ENCODE peak calls at places on chromosomes 5 and 9, in five cellular contexts. One of them, this sample, is unnamed. For H3K36me3, the result is how much of the 10 kb centered on the place peaks cover.

GRCh38 chr5:32505718-32506117 is 61.2 kb upstream of the ZFR start:
- DNase-seq in hepatocyte: peak
- DNase-seq in HCT116: no peak
- DNase-seq in kidney epithelial cell: no peak
- DNase-seq in ovary: no peak
- DNase-seq in this sample: peak

GRCh38 chr5:108858959-108859358 is 111.3 kb downstream of the FER start:
- DNase-seq in hepatocyte: no peak
- DNase-seq in HCT116: no peak
- DNase-seq in kidney epithelial cell: no peak
- DNase-seq in ovary: no peak
- DNase-seq in this sample: peak

GRCh38 chr5:153900703-153901395 is 137.9 kb downstream of the FAM114A2 start:
- DNase-seq in hepatocyte: no peak
- DNase-seq in HCT116: no peak
- DNase-seq in kidney epithelial cell: no peak
- DNase-seq in ovary: no peak
- DNase-seq in this sample: peak

GRCh38 chr5:157505496-157505895 is 45.5 kb downstream of the NIPAL4 start:
- DNase-seq in hepatocyte: no peak
- DNase-seq in HCT116: no peak
- DNase-seq in kidney epithelial cell: no peak
- DNase-seq in ovary: no peak
- DNase-seq in this sample: no peak

GRCh38 chr5:134427540-134428041 is 15.9 kb upstream of the CDKN2AIPNL start:
- DNase-seq in hepatocyte: no peak
- DNase-seq in HCT116: no peak
- DNase-seq in kidney epithelial cell: no peak
- DNase-seq in ovary: no peak
- DNase-seq in this sample: no peak

GRCh38 chr5:178438746-178439260 is 151.4 kb downstream of the COL23A1 start:
- DNase-seq in hepatocyte: no peak
- DNase-seq in HCT116: no peak
- DNase-seq in kidney epithelial cell: no peak
- DNase-seq in ovary: no peak
- DNase-seq in this sample: peak

GRCh38 chr5:154110781-154111180 is 72.0 kb downstream of the MFAP3 start:
- DNase-seq in hepatocyte: no peak
- DNase-seq in HCT116: no peak
- DNase-seq in kidney epithelial cell: no peak
- DNase-seq in ovary: no peak
- DNase-seq in this sample: peak

GRCh38 chr5:141945511-141946024 is 12.4 kb downstream of the PCDH12 start:
- DNase-seq in hepatocyte: no peak
- DNase-seq in HCT116: no peak
- DNase-seq in kidney epithelial cell: no peak
- DNase-seq in ovary: no peak
- DNase-seq in this sample: no peak

GRCh38 chr5:26553079-26553478 is 485.3 kb downstream of the CDH9 start:
- DNase-seq in hepatocyte: no peak
- DNase-seq in HCT116: no peak
- DNase-seq in kidney epithelial cell: peak
- DNase-seq in ovary: no peak
- DNase-seq in this sample: peak

GRCh38 chr9:4714266-4715016 is 26.6 kb downstream of the AK3 start:
- DNase-seq in hepatocyte: no peak
- DNase-seq in HCT116: no peak
- DNase-seq in kidney epithelial cell: no peak
- DNase-seq in ovary: no peak
- DNase-seq in this sample: no peak

GRCh38 chr9:96661711-96662110 is 6.6 kb upstream of the PRXL2C start:
- DNase-seq in hepatocyte: no peak
- DNase-seq in HCT116: no peak
- DNase-seq in kidney epithelial cell: no peak
- DNase-seq in ovary: no peak
- DNase-seq in this sample: no peak

GRCh38 chr9:132879443-132880310 is 979 bp downstream of the SPACA9 start:
- DNase-seq in hepatocyte: no peak
- DNase-seq in HCT116: no peak
- DNase-seq in kidney epithelial cell: no peak
- DNase-seq in ovary: no peak
- DNase-seq in this sample: no peak

GRCh38 chr5:61783481-61783880 is 451.4 kb downstream of the ZSWIM6 start:
- DNase-seq in hepatocyte: no peak
- DNase-seq in HCT116: no peak
- DNase-seq in kidney epithelial cell: no peak
- DNase-seq in ovary: no peak
- DNase-seq in this sample: no peak

GRCh38 chr9:75454043-75454442 is 365.7 kb downstream of the OSTF1 start:
- DNase-seq in hepatocyte: peak
- DNase-seq in HCT116: no peak
- DNase-seq in kidney epithelial cell: no peak
- DNase-seq in ovary: no peak
- DNase-seq in this sample: no peak

GRCh38 chr5:23740029-23740428 is 232.6 kb downstream of the PRDM9 start:
- DNase-seq in hepatocyte: no peak
- DNase-seq in HCT116: no peak
- DNase-seq in kidney epithelial cell: no peak
- DNase-seq in ovary: no peak
- DNase-seq in this sample: peak

GRCh38 chr5:75010838-75011237 is 41.5 kb downstream of the GCNT4 start:
- DNase-seq in hepatocyte: no peak
- DNase-seq in HCT116: no peak
- DNase-seq in kidney epithelial cell: no peak
- DNase-seq in ovary: no peak
- DNase-seq in this sample: no peak

GRCh38 chr5:68873198-68873597 is 220.6 kb upstream of the SLC30A5 start:
- DNase-seq in hepatocyte: no peak
- DNase-seq in HCT116: no peak
- DNase-seq in kidney epithelial cell: no peak
- DNase-seq in ovary: no peak
- DNase-seq in this sample: no peak

GRCh38 chr9:131382850-131383729 is 10.8 kb upstream of the PRRC2B start:
- DNase-seq in hepatocyte: peak
- DNase-seq in HCT116: no peak
- DNase-seq in kidney epithelial cell: peak
- DNase-seq in ovary: peak
- DNase-seq in this sample: peak

GRCh38 chr9:115941561-115942315 is 211.9 kb upstream of the PAPPA start:
- DNase-seq in hepatocyte: no peak
- DNase-seq in HCT116: no peak
- DNase-seq in kidney epithelial cell: no peak
- DNase-seq in ovary: no peak
- DNase-seq in this sample: peak

GRCh38 chr9:117687532-117687931 is 16.7 kb upstream of the TLR4 start:
- DNase-seq in hepatocyte: no peak
- DNase-seq in HCT116: no peak
- DNase-seq in kidney epithelial cell: no peak
- DNase-seq in ovary: no peak
- DNase-seq in this sample: no peak

GRCh38 chr5:80554646-80555045 is 15.4 kb downstream of the ANKRD34B start:
- DNase-seq in hepatocyte: no peak
- DNase-seq in HCT116: no peak
- DNase-seq in kidney epithelial cell: no peak
- DNase-seq in ovary: no peak
- DNase-seq in this sample: no peak

GRCh38 chr5:7916171-7916804 is 47.3 kb downstream of the MTRR start:
- DNase-seq in hepatocyte: no peak
- DNase-seq in HCT116: no peak
- DNase-seq in kidney epithelial cell: peak
- DNase-seq in ovary: no peak
- DNase-seq in this sample: peak

GRCh38 chr9:134616341-134616740 is 25.3 kb upstream of the COL5A1 start:
- DNase-seq in hepatocyte: no peak
- DNase-seq in HCT116: no peak
- DNase-seq in kidney epithelial cell: no peak
- DNase-seq in ovary: no peak
- DNase-seq in this sample: no peak

GRCh38 chr5:132759114-132760042 is 12.2 kb downstream of the CCNI2 start:
- DNase-seq in hepatocyte: no peak
- DNase-seq in HCT116: no peak
- DNase-seq in kidney epithelial cell: no peak
- DNase-seq in ovary: no peak
- DNase-seq in this sample: no peak

GRCh38 chr9:127767909-127768331 is 10.5 kb downstream of the SH2D3C start:
- DNase-seq in hepatocyte: peak
- DNase-seq in HCT116: no peak
- DNase-seq in kidney epithelial cell: no peak
- DNase-seq in ovary: no peak
- DNase-seq in this sample: no peak

GRCh38 chr9:136255166-136255538 is 9.5 kb upstream of the QSOX2 start:
- DNase-seq in hepatocyte: no peak
- DNase-seq in HCT116: no peak
- DNase-seq in kidney epithelial cell: no peak
- DNase-seq in ovary: peak
- DNase-seq in this sample: no peak

GRCh38 chr9:136258299-136258625 is 12.7 kb upstream of the QSOX2 start:
- DNase-seq in hepatocyte: no peak
- DNase-seq in HCT116: no peak
- DNase-seq in kidney epithelial cell: no peak
- DNase-seq in ovary: no peak
- DNase-seq in this sample: no peak

GRCh38 chr9:136257381-136258298 is 12.0 kb upstream of the QSOX2 start:
- DNase-seq in hepatocyte: no peak
- DNase-seq in HCT116: no peak
- DNase-seq in kidney epithelial cell: no peak
- DNase-seq in ovary: no peak
- DNase-seq in this sample: no peak

GRCh38 chr9:136254381-136255165 is 9.0 kb upstream of the QSOX2 start:
- DNase-seq in hepatocyte: no peak
- DNase-seq in HCT116: no peak
- DNase-seq in kidney epithelial cell: no peak
- DNase-seq in ovary: peak
- DNase-seq in this sample: no peak

DNA sequence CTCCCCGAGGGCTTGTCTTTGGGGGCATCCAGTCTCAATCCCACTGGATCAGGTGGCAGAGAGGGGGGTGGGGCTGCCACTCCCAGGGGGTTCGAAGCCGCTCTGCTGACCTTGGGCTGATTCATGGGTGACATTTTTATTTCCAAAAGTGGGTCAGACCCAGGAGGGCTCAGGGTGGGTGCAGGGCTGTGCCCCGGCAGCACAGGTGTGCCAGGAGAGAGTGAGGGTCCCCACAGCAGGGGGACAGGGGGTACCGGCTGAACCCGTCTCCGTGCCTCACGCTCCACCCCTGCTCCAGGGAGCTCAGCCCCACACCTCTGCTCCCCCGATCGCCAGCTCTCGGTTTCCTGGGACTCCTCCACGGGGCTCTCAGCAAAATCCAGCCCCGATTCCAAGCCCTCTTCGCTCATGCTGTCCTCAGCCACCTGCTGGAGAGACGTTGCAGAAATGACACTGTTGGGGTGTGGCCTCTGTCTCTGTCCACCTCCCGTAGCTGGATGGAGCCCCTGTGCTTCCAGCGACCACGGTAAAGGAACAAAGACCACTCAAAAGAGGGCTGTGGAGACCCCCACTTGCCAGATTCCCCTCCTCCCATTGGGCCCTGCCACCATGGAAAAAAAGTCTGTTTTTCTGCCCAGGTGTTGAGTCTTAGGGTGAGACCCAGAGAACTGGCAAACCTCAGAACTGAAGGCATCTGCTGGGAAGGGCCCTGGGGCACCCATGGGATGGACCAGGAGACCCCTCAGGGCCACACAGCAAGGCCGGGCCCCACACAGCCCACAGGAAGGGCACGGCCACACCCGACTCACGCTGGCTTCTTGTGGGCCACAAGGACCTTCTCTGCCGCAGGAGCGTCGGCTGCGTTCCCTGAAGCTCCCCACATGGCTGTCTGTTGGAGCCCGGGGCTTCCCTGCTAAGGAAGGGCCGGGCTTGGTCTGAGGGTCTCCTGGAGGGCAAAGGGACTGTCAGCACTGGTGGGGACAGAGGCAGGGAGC is 10.6 kb upstream of the QSOX2 start:
- DNase-seq in hepatocyte: no peak
- DNase-seq in HCT116: no peak
- DNase-seq in kidney epithelial cell: no peak
- DNase-seq in ovary: no peak
- DNase-seq in this sample: no peak
- TF ChIP-seq CTCF in hepatocyte: no peak
- TF ChIP-seq CTCF in HCT116: no peak
- TF ChIP-seq CTCF in kidney epithelial cell: peak
- TF ChIP-seq CTCF in ovary: no peak
- TF ChIP-seq CTCF in this sample: peak

GRCh38 chr5:140591747-140592372 is 27.2 kb downstream of the SLC35A4 start:
- DNase-seq in hepatocyte: no peak
- DNase-seq in HCT116: no peak
- DNase-seq in kidney epithelial cell: no peak
- DNase-seq in ovary: no peak
- DNase-seq in this sample: peak
- H3K4me3 ChIP-seq in hepatocyte: no peak
- H3K4me3 ChIP-seq in HCT116: no peak
- H3K4me3 ChIP-seq in kidney epithelial cell: no peak
- H3K4me3 ChIP-seq in ovary: no peak
- H3K4me3 ChIP-seq in this sample: no peak

DNA sequence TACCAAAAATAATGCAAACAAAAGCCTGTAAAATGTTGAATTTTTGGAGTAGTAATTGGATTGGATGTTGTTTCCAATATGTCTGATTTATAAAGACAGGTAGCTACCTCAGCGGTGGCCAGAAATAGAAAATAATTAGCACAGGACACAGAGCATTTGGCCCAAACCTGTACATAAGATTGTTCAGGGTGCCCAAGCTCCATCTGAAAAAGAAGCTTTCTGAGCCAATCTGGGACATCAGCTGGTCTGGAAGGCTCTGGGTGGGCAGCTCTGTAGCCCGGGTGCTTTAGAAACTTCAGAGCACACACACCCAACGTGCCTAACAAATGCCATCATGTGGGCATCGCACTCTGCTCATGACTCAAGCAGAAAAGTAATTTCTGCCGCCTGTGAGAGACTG is 460.6 kb downstream of the ICE1 start:
- DNase-seq in hepatocyte: no peak
- DNase-seq in HCT116: no peak
- DNase-seq in kidney epithelial cell: no peak
- DNase-seq in ovary: no peak
- DNase-seq in this sample: no peak
- H3K36me3 ChIP-seq in hepatocyte: under half
- H3K36me3 ChIP-seq in HCT116: under half
- H3K36me3 ChIP-seq in kidney epithelial cell: under half
- H3K36me3 ChIP-seq in ovary: under half
- H3K36me3 ChIP-seq in this sample: under half

GRCh38 chr5:73297430-73297829 is 124.4 kb downstream of the TMEM174 start:
- DNase-seq in hepatocyte: no peak
- DNase-seq in HCT116: no peak
- DNase-seq in kidney epithelial cell: no peak
- DNase-seq in ovary: no peak
- DNase-seq in this sample: no peak

GRCh38 chr5:73299665-73300435 is 126.9 kb downstream of the TMEM174 start:
- DNase-seq in hepatocyte: no peak
- DNase-seq in HCT116: no peak
- DNase-seq in kidney epithelial cell: no peak
- DNase-seq in ovary: no peak
- DNase-seq in this sample: no peak

GRCh38 chr5:73300520-73301207 is 127.7 kb downstream of the TMEM174 start:
- DNase-seq in hepatocyte: no peak
- DNase-seq in HCT116: no peak
- DNase-seq in kidney epithelial cell: no peak
- DNase-seq in ovary: no peak
- DNase-seq in this sample: peak

GRCh38 chr5:73298251-73299016 is 125.4 kb downstream of the TMEM174 start:
- DNase-seq in hepatocyte: no peak
- DNase-seq in HCT116: no peak
- DNase-seq in kidney epithelial cell: no peak
- DNase-seq in ovary: no peak
- DNase-seq in this sample: no peak

GRCh38 chr5:73299017-73299630 is 126.1 kb downstream of the TMEM174 start:
- DNase-seq in hepatocyte: peak
- DNase-seq in HCT116: no peak
- DNase-seq in kidney epithelial cell: no peak
- DNase-seq in ovary: no peak
- DNase-seq in this sample: no peak
- TF ChIP-seq CTCF in hepatocyte: no peak
- TF ChIP-seq CTCF in HCT116: no peak
- TF ChIP-seq CTCF in kidney epithelial cell: peak
- TF ChIP-seq CTCF in ovary: no peak
- TF ChIP-seq CTCF in this sample: peak

This sample was measured in bronchial epithelial cell.